ENCODE peak calls at places on chromosomes 6 and 20, in nine cellular contexts. G, W, B, R, F, K, X, Z and C are unnamed samples.

GRCh38 chr6:80872194-80872950 is 765.9 kb downstream of the BCKDHB start:
- DNase-seq in W (no peak), B (no peak), F (peak; percentile 25), G (no peak), K (no peak), R (peak; percentile 22), X (no peak), Z (no peak), C (peak; percentile 26)

GRCh38 chr20:49583669-49584417 is 15.9 kb upstream of the PTGIS start:
- DNase-seq in W (no peak), R (peak; percentile 95), B (no peak), F (peak; percentile 86), G (peak; percentile 88), Z (peak; percentile 18), K (no peak), X (peak; percentile 73), C (no peak)

GRCh38 chr6:10177703-10178102 is 237.2 kb downstream of the TFAP2A start:
- DNase-seq in Z (peak; percentile 50), G (no peak), F (no peak), X (no peak), W (peak; percentile 54), R (no peak), B (no peak), K (no peak), C (no peak)

GRCh38 chr20:23145281-23145700 is 59.2 kb upstream of the CD93 start:
- DNase-seq in X (no peak), F (peak; percentile 98), G (peak; percentile 85), R (peak; percentile 91), B (no peak), W (no peak), Z (peak; percentile 33), K (no peak), C (no peak)

GRCh38 chr6:3643921-3644320 is 107.6 kb downstream of the PXDC1 start:
- DNase-seq in K (no peak), W (no peak), R (no peak), Z (no peak), B (no peak), X (no peak), G (no peak), F (no peak), C (no peak)

GRCh38 chr20:61718361-61718760 is 347.3 kb downstream of the TAF4 start:
- DNase-seq in F (no peak), Z (no peak), W (no peak), K (no peak), X (no peak), B (no peak), G (no peak), R (no peak), C (no peak)

GRCh38 chr6:32886674-32887383 is 32.8 kb downstream of the PSMB9 start:
- DNase-seq in Z (peak; percentile 34), B (no peak), G (no peak), X (peak; percentile 15), F (peak; percentile 89), W (no peak), K (no peak), R (peak; percentile 77), C (peak; percentile 67)

GRCh38 chr20:59141818-59142581 is 21.6 kb upstream of the ZNF831 start:
- DNase-seq in K (peak; percentile 72), W (peak; percentile 51), G (no peak), X (no peak), F (peak; percentile 11), Z (no peak), R (no peak), B (no peak), C (no peak)

GRCh38 chr6:136783495-136784270 is 8.6 kb downstream of the MAP3K5 start:
- DNase-seq in Z (no peak), F (no peak), K (no peak), W (no peak), R (no peak), B (peak; percentile 48), G (peak; percentile 74), X (peak; percentile 27), C (no peak)

GRCh38 chr6:100503043-100503442 is 38.3 kb upstream of the SIM1 start:
- DNase-seq in Z (no peak), G (no peak), F (no peak), R (no peak), X (no peak), K (no peak), B (no peak), W (no peak), C (no peak)

GRCh38 chr6:100512203-100512862 is 47.6 kb upstream of the SIM1 start:
- DNase-seq in B (no peak), W (no peak), Z (peak; percentile 38), G (no peak), F (peak; percentile 60), K (no peak), R (peak; percentile 33), X (no peak), C (peak; percentile 56)

GRCh38 chr6:100509101-100509500 is 44.4 kb upstream of the SIM1 start:
- DNase-seq in W (no peak), B (no peak), F (no peak), K (no peak), Z (no peak), G (no peak), R (no peak), X (no peak), C (no peak)

GRCh38 chr6:100504786-100505737 is 40.3 kb upstream of the SIM1 start:
- DNase-seq in G (peak; percentile 63), X (no peak), F (peak; percentile 88), B (no peak), R (peak; percentile 80), Z (peak; percentile 73), K (no peak), W (peak; percentile 33), C (peak; percentile 72)

GRCh38 chr6:100506651-100507050 is 41.9 kb upstream of the SIM1 start:
- DNase-seq in F (no peak), Z (no peak), K (no peak), R (peak; percentile 37), W (no peak), G (no peak), X (no peak), B (no peak), C (peak; percentile 56)
- H3K4me3 ChIP-seq in F (no peak overlapping the region), Z (no peak overlapping the region), K (no peak overlapping the region), R (no peak overlapping the region), W (no peak overlapping the region), G (no peak overlapping the region), X (no peak overlapping the region), B (no peak overlapping the region), C (no peak overlapping the region)

GRCh38 chr6:6004147-6004995 is 2.4 kb downstream of the NRN1 start:
- DNase-seq in X (no peak), G (no peak), F (peak; percentile 61), W (peak; percentile 33), K (peak; percentile 67), B (no peak), R (no peak), Z (no peak), C (no peak)

GRCh38 chr6:6001443-6001842 is 5.3 kb downstream of the NRN1 start:
- DNase-seq in X (no peak), Z (no peak), G (no peak), B (no peak), R (no peak), W (peak; percentile 16), K (no peak), F (peak; percentile 20), C (no peak)

GRCh38 chr6:6002005-6002808 is 4.5 kb downstream of the NRN1 start:
- DNase-seq in G (no peak), Z (no peak), B (no peak), F (peak; percentile 56), K (peak; percentile 68), W (peak; percentile 53), R (no peak), X (no peak), C (no peak)

GRCh38 chr6:6003334-6004146 is 3.2 kb downstream of the NRN1 start:
- DNase-seq in B (no peak), G (no peak), Z (no peak), W (peak; percentile 84), K (peak; percentile 85), F (peak; percentile 77), X (peak; percentile 34), R (no peak), C (no peak)

GRCh38 chr6:6002809-6003333 is 3.9 kb downstream of the NRN1 start:
- DNase-seq in F (no peak), K (peak; percentile 34), Z (no peak), W (peak; percentile 54), R (no peak), B (no peak), G (no peak), X (no peak), C (no peak)
- H3K4me3 ChIP-seq in F (peak overlapping the region; percentile 100), K (peak overlapping the region; percentile 55), Z (no peak overlapping the region), W (peak overlapping the region; percentile 16), R (no peak overlapping the region), B (peak overlapping the region; percentile 67), G (no peak overlapping the region), X (peak overlapping the region; percentile 36), C (peak overlapping the region; percentile 61)

GRCh38 chr6:31401403-31401802 is 2.0 kb upstream of the MICA start:
- DNase-seq in W (peak; percentile 85), Z (peak; percentile 87), B (no peak), G (peak; percentile 66), K (no peak), F (peak; percentile 82), X (no peak), R (peak; percentile 86), C (peak; percentile 44)
- H3K4me3 ChIP-seq in W (no peak overlapping the region), Z (no peak overlapping the region), B (peak overlapping the region; percentile 90), G (peak overlapping the region; percentile 60), K (no peak overlapping the region), F (peak overlapping the region; percentile 92), X (peak overlapping the region; percentile 48), R (peak overlapping the region; percentile 79), C (peak overlapping the region; percentile 81)

GRCh38 chr6:138160329-138161117 is 1.2 kb upstream of the ARFGEF3 start:
- DNase-seq in G (no peak), B (no peak), X (no peak), Z (no peak), F (no peak), R (no peak), W (peak; percentile 4), K (peak; percentile 50), C (no peak)

GRCh38 chr6:138162104-138162946 is 586 bp downstream of the ARFGEF3 start:
- DNase-seq in Z (peak; percentile 10), F (peak; percentile 43), X (peak; percentile 21), G (peak; percentile 50), R (no peak), K (peak; percentile 65), B (no peak), W (peak; percentile 43), C (no peak)

GRCh38 chr6:138161118-138161433 is 663 bp upstream of the ARFGEF3 start:
- DNase-seq in G (no peak), R (no peak), X (no peak), W (peak; percentile 40), Z (no peak), F (no peak), K (no peak), B (no peak), C (no peak)

GRCh38 chr6:138161434-138162103 is at the start of gene ARFGEF3:
- DNase-seq in K (peak; percentile 85), R (peak; percentile 12), G (peak; percentile 47), W (peak; percentile 65), F (peak; percentile 73), B (peak; percentile 17), X (peak; percentile 59), Z (peak; percentile 17), C (no peak)

DNA sequence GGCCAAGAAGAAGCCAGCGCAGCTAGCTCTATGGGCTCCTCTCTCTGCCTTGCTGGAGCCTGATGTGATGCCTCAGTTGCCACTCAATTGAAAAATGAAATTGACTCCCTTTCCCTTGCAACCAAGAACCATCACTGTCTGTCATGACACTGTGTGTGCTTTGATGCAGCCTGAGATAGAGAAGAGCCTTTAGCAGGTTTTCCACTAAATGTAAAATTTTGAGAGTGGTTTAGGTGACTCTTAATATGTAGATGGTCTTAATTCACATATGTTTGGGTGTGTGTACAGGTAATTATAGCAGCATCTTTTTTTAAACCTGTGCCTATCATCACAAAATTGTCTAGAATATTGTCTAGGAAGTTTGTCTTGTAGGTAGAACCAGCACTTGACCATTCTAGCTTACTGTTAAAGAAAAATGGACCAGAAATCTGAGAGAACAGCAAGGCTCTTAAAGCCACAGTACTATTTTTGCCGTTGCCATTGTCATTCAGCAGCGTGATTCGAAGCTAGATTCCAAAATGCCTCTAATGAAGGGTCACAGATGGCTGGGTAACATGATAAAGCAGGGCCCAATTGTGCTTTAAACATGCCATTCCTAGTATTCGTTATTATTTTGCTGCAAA is 1.3 kb downstream of the ARFGEF3 start:
- DNase-seq in G (no peak), K (no peak), F (no peak), W (no peak), X (no peak), B (no peak), Z (no peak), R (no peak), C (no peak)
- H3K4me3 ChIP-seq in G (no peak overlapping the region), K (peak overlapping the region; percentile 96), F (no peak overlapping the region), W (no peak overlapping the region), X (no peak overlapping the region), B (no peak overlapping the region), Z (no peak overlapping the region), R (no peak overlapping the region), C (peak overlapping the region; percentile 71)